ENCODE peak calls at places on chromosomes 7 and 10, in eight cellular contexts. V is T-helper 9 cell; Z is G401; M is activated naive CD4-positive, alpha-beta T cell; U is heart left ventricle; Q is T47D; S is naive thymus-derived CD8-positive, alpha-beta T cell; J is Calu3. W is an unnamed sample.

GRCh38 chr10:51607436-51607835 is 92.0 kb downstream of the CSTF2T start:
- DNase-seq in J (no peak), V (no peak), S (no peak), Z (no peak), U (no peak), Q (no peak), M (no peak), W (no peak)

GRCh38 chr7:131329176-131329570 is 1.5 kb downstream of the MKLN1 start:
- DNase-seq in U (no peak), J (no peak), M (no peak), Z (peak), S (no peak), V (no peak), Q (no peak), W (no peak)

GRCh38 chr7:142801601-142802295 is 31.0 kb downstream of the PRSS2 start:
- DNase-seq in Z (no peak), V (no peak), U (peak), M (no peak), J (no peak), Q (no peak), S (no peak), W (no peak)

GRCh38 chr10:75019360-75019759 is 92.1 kb upstream of the SAMD8 start:
- DNase-seq in U (no peak), S (no peak), Q (no peak), M (no peak), Z (peak), V (no peak), J (no peak), W (no peak)

GRCh38 chr10:108393111-108393510 is 1228.6 kb upstream of the SORCS1 start:
- DNase-seq in U (no peak), J (no peak), Q (no peak), Z (no peak), S (no peak), V (no peak), M (no peak), W (no peak)

GRCh38 chr7:25314729-25315267 is 86.5 kb upstream of the NPVF start:
- DNase-seq in M (no peak), Z (no peak), U (no peak), V (no peak), Q (no peak), J (peak), S (no peak), W (no peak)

GRCh38 chr7:28685291-28685659 is 272.9 kb downstream of the TRIL start:
- DNase-seq in U (peak), Q (no peak), V (no peak), Z (no peak), M (no peak), J (no peak), S (no peak), W (no peak)

GRCh38 chr7:22551768-22552513 is 52.0 kb upstream of the STEAP1B start:
- DNase-seq in Q (no peak), M (no peak), Z (no peak), V (no peak), U (no peak), S (no peak), J (no peak), W (no peak)

GRCh38 chr7:139992353-139993054 is 70.2 kb downstream of the PARP12 start:
- DNase-seq in Z (no peak), U (no peak), M (no peak), V (no peak), J (no peak), Q (no peak), S (no peak), W (no peak)

GRCh38 chr10:109427421-109427820 is 495.9 kb downstream of the XPNPEP1 start:
- DNase-seq in J (no peak), U (no peak), Z (no peak), M (no peak), V (no peak), S (no peak), Q (no peak), W (no peak)

GRCh38 chr10:97278491-97278989 is 13.9 kb downstream of the ARHGAP19 start:
- DNase-seq in Q (peak), S (no peak), Z (peak), U (no peak), M (no peak), V (no peak), J (no peak), W (no peak)

GRCh38 chr10:51860257-51860656 is 160.9 kb upstream of the CSTF2T start:
- DNase-seq in Q (no peak), J (no peak), S (no peak), M (no peak), U (peak), V (no peak), Z (peak), W (no peak)

GRCh38 chr10:92087750-92088395 is 164.3 kb downstream of the BTAF1 start:
- DNase-seq in S (peak), Z (peak), Q (peak), J (peak), U (peak), M (peak), V (peak), W (peak)

GRCh38 chr7:73507556-73507955 is 14.5 kb downstream of the BAZ1B start:
- DNase-seq in S (no peak), M (no peak), Z (no peak), J (no peak), U (no peak), V (no peak), Q (no peak), W (no peak)

GRCh38 chr10:131576341-131577177 is 265.0 kb upstream of the TCERG1L start:
- DNase-seq in V (no peak), Q (no peak), M (no peak), J (no peak), Z (no peak), U (no peak), S (no peak), W (no peak)

GRCh38 chr10:131081386-131081785 is 230.1 kb downstream of the TCERG1L start:
- DNase-seq in Q (no peak), V (no peak), U (no peak), S (no peak), Z (peak), J (no peak), M (no peak), W (no peak)

GRCh38 chr7:96303686-96304443 is 18.0 kb downstream of the SLC25A13 start:
- DNase-seq in J (no peak), V (no peak), Q (no peak), M (no peak), U (no peak), S (no peak), Z (no peak), W (no peak)